ENCODE peak calls at places on chromosomes 6 and 20, in nine cellular contexts. M is NCI-H748 treated with DMSO at 0.1 percent for 48 hours; F is DMS153; P is epithelial cell of esophagus; A is AG08396; K is type B pancreatic cell; D is ascending aorta; T is stimulated activated CD4-positive, alpha-beta T cell treated with anti-CD3 and anti-CD28 coated beads, Interleukin-1b, Interleukin-23, amount 100 ng/mL, for 48 hours; S is T-helper 2 cell. Y is an unnamed sample.

GRCh38 chr6:68497927-68498326 is 137.2 kb upstream of the ADGRB3 start:
- DNase-seq in D (no peak), F (no peak), M (no peak), S (no peak), T (no peak), P (peak; percentile 3), K (no peak), A (peak; percentile 4), Y (peak; percentile 8)

GRCh38 chr20:51444472-51444871 is 98.0 kb downstream of the NFATC2 start:
- DNase-seq in T (no peak), K (no peak), P (no peak), F (no peak), A (no peak), M (no peak), D (no peak), S (no peak), Y (no peak)

GRCh38 chr6:79913369-79913768 is 34.0 kb downstream of the ELOVL4 start:
- DNase-seq in A (no peak), K (no peak), F (no peak), P (no peak), M (no peak), S (no peak), T (no peak), D (no peak), Y (no peak)

GRCh38 chr20:49534314-49534713 is 33.6 kb downstream of the PTGIS start:
- DNase-seq in T (peak; percentile 57), D (no peak), F (peak; percentile 23), K (no peak), M (peak; percentile 3), A (peak; percentile 65), P (peak; percentile 50), S (peak; percentile 31), Y (peak; percentile 39)

GRCh38 chr6:168524644-168525043 is 83.7 kb downstream of the SMOC2 start:
- DNase-seq in K (no peak), M (no peak), D (no peak), T (no peak), P (no peak), A (no peak), F (peak; percentile 83), S (no peak), Y (no peak)

GRCh38 chr20:51345601-51346101 is 196.9 kb downstream of the NFATC2 start:
- DNase-seq in T (no peak), D (no peak), K (no peak), F (no peak), A (no peak), M (no peak), P (peak; percentile 86), S (no peak), Y (peak; percentile 72)

GRCh38 chr20:54645445-54646155 is 170.2 kb downstream of the DOK5 start:
- DNase-seq in P (no peak), T (no peak), S (no peak), M (no peak), F (no peak), A (no peak), D (no peak), K (no peak), Y (no peak)

GRCh38 chr20:5845686-5846651 is 95.8 kb downstream of the SHLD1 start:
- DNase-seq in D (no peak), S (no peak), K (no peak), M (peak; percentile 42), A (no peak), T (no peak), F (peak; percentile 37), P (no peak), Y (peak; percentile 25)

GRCh38 chr6:36033935-36034334 is 6.3 kb downstream of the MAPK14 start:
- DNase-seq in M (no peak), D (no peak), F (no peak), T (peak; percentile 64), S (no peak), A (no peak), P (peak; percentile 71), K (no peak), Y (peak; percentile 72)

Y was measured in bronchial epithelial cell.